ENCODE peak calls at places on chromosome 9, in five cellular contexts. B is M059J; R is mammary epithelial cell; P is posterior vena cava; V is effector CD4-positive, alpha-beta T cell. D is an unnamed sample.

GRCh38 chr9:93668261-93668871 is 92.0 kb downstream of the PHF2 start:
- DNase-seq in R (no peak), P (peak; percentile 55), B (no peak), V (peak; percentile 0), D (no peak)

GRCh38 chr9:98899399-98900056 is 44.2 kb upstream of the COL15A1 start:
- DNase-seq in V (no peak), B (peak; percentile 86), R (peak; percentile 55), P (no peak), D (peak; percentile 47)

GRCh38 chr9:93093081-93093448 is 3.0 kb upstream of the CARD19 start:
- DNase-seq in R (no peak), V (no peak), P (peak; percentile 28), B (no peak), D (no peak)

GRCh38 chr9:89807682-89808075 is 202.9 kb downstream of the GADD45G start:
- DNase-seq in V (no peak), R (no peak), P (no peak), B (no peak), D (no peak)

GRCh38 chr9:137445930-137446431 is 4.8 kb upstream of the ENTPD8 start:
- DNase-seq in B (no peak), V (no peak), R (no peak), P (peak; percentile 75), D (no peak)

GRCh38 chr9:117480729-117481128 is 65.9 kb upstream of the ASTN2 start:
- DNase-seq in B (no peak), P (no peak), V (no peak), R (no peak), D (no peak)

GRCh38 chr9:76534031-76534430 is 75.0 kb downstream of the GCNT1 start:
- DNase-seq in V (no peak), P (no peak), R (no peak), B (peak; percentile 79), D (no peak)

GRCh38 chr9:7481570-7481969 is 318.0 kb downstream of the DMAC1 start:
- DNase-seq in R (no peak), V (no peak), P (no peak), B (no peak), D (no peak)

GRCh38 chr9:69379250-69379982 is 54.4 kb downstream of the ENTREP1 start:
- DNase-seq in P (no peak), V (no peak), R (peak; percentile 63), B (peak; percentile 65), D (peak; percentile 77)

D was measured in epithelial cell of esophagus.